ENCODE peak calls at places on chromosomes 13 and 19, in nine cellular contexts. U is mammary epithelial cell, Z is astrocyte, A is DND-41, E is spleen, O is fibroblast of lung, R is uterus, F is tibial nerve, V is heart left ventricle. W is an unnamed sample.

GRCh38 chr13:83940742-83941141 is 58.5 kb upstream of the SLITRK1 start:
- DNase-seq in U (peak; percentile 80), Z (peak; percentile 26), A (no peak), E (no peak), O (peak; percentile 31), R (no peak), F (no peak), V (no peak), W (no peak)

GRCh38 chr13:30052127-30052526 is 201.7 kb upstream of the UBL3 start:
- DNase-seq in U (no peak), Z (no peak), A (no peak), E (no peak), O (no peak), R (no peak), F (no peak), V (no peak), W (no peak)

GRCh38 chr19:37654525-37654832 is 786 bp downstream of the ZFP30 start:
- DNase-seq in U (peak; percentile 18), Z (peak; percentile 37), A (no peak), E (no peak), O (peak; percentile 40), R (no peak), F (no peak), V (no peak), W (no peak)

GRCh38 chr19:56372281-56372680 is 21.1 kb downstream of the ZNF582 start:
- DNase-seq in U (no peak), Z (no peak), A (no peak), E (no peak), O (no peak), R (no peak), F (no peak), V (no peak), W (no peak)

GRCh38 chr13:109058071-109058470 is 428.7 kb downstream of the MYO16 start:
- DNase-seq in U (no peak), Z (no peak), A (no peak), E (no peak), O (no peak), R (no peak), F (no peak), V (no peak), W (no peak)

GRCh38 chr19:11094520-11094894 is 5.2 kb downstream of the LDLR start:
- DNase-seq in U (no peak), Z (no peak), A (no peak), E (no peak), O (no peak), R (no peak), F (no peak), V (no peak), W (no peak)

GRCh38 chr19:35901854-35902661 is at the start of gene HCST:
- DNase-seq in U (peak; percentile 41), Z (peak; percentile 64), A (peak; percentile 50), E (peak; percentile 86), O (no peak), R (no peak), F (no peak), V (no peak), W (no peak)

GRCh38 chr19:39834287-39834841 is 402 bp upstream of the DYRK1B start:
- DNase-seq in U (no peak), Z (no peak), A (no peak), E (peak; percentile 80), O (no peak), R (no peak), F (no peak), V (no peak), W (no peak)

GRCh38 chr13:51729853-51730553 is 74.0 kb downstream of the DHRS12 start:
- DNase-seq in U (peak; percentile 77), Z (peak; percentile 84), A (no peak), E (no peak), O (peak; percentile 87), R (peak; percentile 81), F (no peak), V (no peak), W (peak; percentile 74)

GRCh38 chr13:24636776-24637175 is 43.4 kb upstream of the ATP12A start:
- DNase-seq in U (no peak), Z (no peak), A (no peak), E (no peak), O (no peak), R (no peak), F (no peak), V (no peak), W (no peak)

GRCh38 chr13:110270507-110270906 is 36.5 kb downstream of the COL4A1 start:
- DNase-seq in U (no peak), Z (no peak), A (no peak), E (no peak), O (no peak), R (no peak), F (no peak), V (no peak), W (no peak)

GRCh38 chr13:110269509-110270185 is 37.3 kb downstream of the COL4A1 start:
- DNase-seq in U (no peak), Z (no peak), A (no peak), E (no peak), O (no peak), R (no peak), F (no peak), V (no peak), W (no peak)

GRCh38 chr13:110266983-110267382 is 40.0 kb downstream of the COL4A1 start:
- DNase-seq in U (no peak), Z (no peak), A (no peak), E (no peak), O (no peak), R (no peak), F (no peak), V (no peak), W (no peak)

GRCh38 chr13:110268061-110268460 is 38.9 kb downstream of the COL4A1 start:
- DNase-seq in U (no peak), Z (no peak), A (no peak), E (no peak), O (no peak), R (no peak), F (no peak), V (no peak), W (no peak)

GRCh38 chr13:110268576-110269185 is 38.3 kb downstream of the COL4A1 start:
- DNase-seq in U (no peak), Z (no peak), A (no peak), E (no peak), O (no peak), R (no peak), F (no peak), V (no peak), W (no peak)
- H3K36me3 ChIP-seq in U (no peaks in the 10 kb centered on the region), Z (peaks cover 41% of the 10 kb centered on the region), A (no peaks in the 10 kb centered on the region), E (no peaks in the 10 kb centered on the region), O (no peaks in the 10 kb centered on the region), R (no peaks in the 10 kb centered on the region), F (no peaks in the 10 kb centered on the region), V (no peaks in the 10 kb centered on the region), W (no peaks in the 10 kb centered on the region)

GRCh38 chr13:74794147-74794546 is 659.9 kb upstream of the KLF12 start:
- DNase-seq in U (no peak), Z (no peak), A (peak; percentile 10), E (no peak), O (no peak), R (no peak), F (no peak), V (no peak), W (no peak)
- TF ChIP-seq CTCF in U (no peak), Z (no peak), A (no peak), E (no peak), O (no peak), R (no peak), F (no peak), V (no peak), W (no peak)

DNA sequence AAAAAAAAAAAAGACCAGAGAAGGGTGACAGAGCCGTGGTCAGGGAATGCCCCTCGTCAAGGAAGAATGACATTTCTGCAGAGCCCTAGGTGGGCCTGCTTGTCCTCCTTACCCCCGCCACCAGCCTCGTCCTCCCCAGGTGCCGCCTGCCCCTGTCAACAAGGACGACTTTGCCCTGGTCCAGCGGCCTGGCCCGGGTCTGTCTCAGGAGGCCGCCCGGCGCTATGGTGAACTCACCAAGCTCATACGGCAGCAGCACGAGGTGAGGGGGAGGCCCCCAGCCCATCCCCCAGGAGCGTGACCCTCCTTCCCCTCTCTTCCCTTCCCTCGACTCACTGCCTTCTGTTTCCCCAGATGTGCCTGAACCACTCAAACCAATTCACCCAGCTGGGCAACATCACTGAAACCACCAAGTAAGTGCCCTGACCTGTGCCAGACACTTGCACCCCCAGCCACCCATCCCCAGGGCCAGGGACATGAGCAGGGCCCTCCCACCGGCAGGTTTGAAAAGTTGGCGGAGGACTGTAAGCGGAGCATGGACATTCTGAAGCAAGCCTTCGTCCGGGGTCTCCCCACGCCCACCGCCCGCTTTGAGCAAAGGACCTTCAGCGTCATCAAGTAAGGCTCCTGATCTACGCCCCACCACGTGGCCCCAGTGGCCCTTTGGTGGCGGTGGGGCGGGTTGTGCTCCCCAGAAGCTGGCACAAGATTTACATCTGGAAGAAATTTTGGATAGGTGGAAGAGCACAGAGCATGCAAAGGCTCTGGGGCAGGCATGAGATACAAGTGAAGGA is 14.8 kb downstream of the PODNL1 start:
- DNase-seq in U (no peak), Z (no peak), A (no peak), E (no peak), O (no peak), R (no peak), F (no peak), V (no peak), W (no peak)
- H3K36me3 ChIP-seq in U (peaks cover 20% of the 10 kb centered on the region), Z (peaks cover 3% of the 10 kb centered on the region), A (peaks cover 82% of the 10 kb centered on the region), E (peaks cover 97% of the 10 kb centered on the region), O (peaks cover 22% of the 10 kb centered on the region), R (no peaks in the 10 kb centered on the region), F (peaks cover 40% of the 10 kb centered on the region), V (peaks cover 83% of the 10 kb centered on the region), W (no peaks in the 10 kb centered on the region)

GRCh38 chr13:61684976-61685682 is 269.5 kb upstream of the PCDH20 start:
- DNase-seq in U (no peak), Z (no peak), A (no peak), E (no peak), O (no peak), R (no peak), F (no peak), V (no peak), W (no peak)

DNA sequence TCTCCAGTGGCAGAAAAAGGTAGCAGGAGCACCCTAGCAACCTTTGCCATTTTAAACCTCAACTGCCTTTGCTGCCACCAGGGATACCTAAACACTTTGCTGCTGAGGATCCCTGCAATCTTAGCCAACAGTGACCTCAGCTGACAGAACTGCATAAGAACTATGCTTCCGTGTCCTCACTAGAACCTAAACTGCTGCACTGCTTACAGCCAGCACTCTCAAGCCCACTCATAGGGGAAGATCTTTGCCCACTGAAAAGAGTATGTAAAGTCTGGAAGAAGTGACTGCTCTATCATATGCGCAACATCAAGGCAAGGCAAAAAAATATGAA is 270.0 kb upstream of the PCDH20 start:
- DNase-seq in U (no peak), Z (no peak), A (no peak), E (no peak), O (no peak), R (no peak), F (no peak), V (no peak), W (no peak)
- TF ChIP-seq CTCF in U (no peak), Z (no peak), A (peak; percentile 11), E (no peak), O (no peak), R (no peak), F (no peak), V (no peak), W (no peak)

DNA sequence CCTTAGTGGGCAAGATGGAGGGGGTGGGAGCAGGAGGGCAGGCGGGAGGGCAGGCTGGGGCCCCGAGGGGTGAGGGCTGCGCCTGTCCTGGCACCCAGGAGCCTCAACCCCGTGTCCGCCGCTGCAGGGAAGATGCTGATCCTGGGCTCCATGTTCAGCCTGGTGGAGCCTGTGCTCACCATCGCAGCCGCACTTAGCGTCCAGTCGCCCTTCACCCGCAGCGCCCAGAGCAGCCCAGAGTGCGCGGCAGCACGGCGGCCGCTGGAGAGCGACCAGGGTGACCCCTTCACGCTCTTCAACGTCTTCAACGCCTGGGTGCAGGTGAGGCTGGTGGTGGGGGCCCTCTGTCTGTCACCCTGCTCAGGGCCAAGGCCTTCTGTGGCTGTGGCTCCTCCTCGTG is 23.5 kb downstream of the DHX34 start:
- DNase-seq in U (no peak), Z (no peak), A (no peak), E (no peak), O (no peak), R (no peak), F (no peak), V (no peak), W (no peak)
- H3K36me3 ChIP-seq in U (peaks cover 32% of the 10 kb centered on the region), Z (peaks cover 2% of the 10 kb centered on the region), A (peaks cover 85% of the 10 kb centered on the region), E (peaks cover 100% of the 10 kb centered on the region), O (peaks cover 32% of the 10 kb centered on the region), R (no peaks in the 10 kb centered on the region), F (peaks cover 49% of the 10 kb centered on the region), V (peaks cover 92% of the 10 kb centered on the region), W (peaks cover 93% of the 10 kb centered on the region)

W was measured in psoas muscle.